ENCODE peak calls at places on chromosomes 3 and 15, in five cellular contexts. One of them, this sample, is unnamed.

GRCh38 chr3:23664459-23664858 is 141.3 kb upstream of the UBE2E1 start:
- DNase-seq in endothelial cell: no peak
- DNase-seq in SJSA1: peak; percentile 22
- DNase-seq in left ventricle myocardium superior: no peak
- DNase-seq in breast epithelium: no peak
- DNase-seq in this sample: no peak

GRCh38 chr3:56373386-56373785 is 94.9 kb downstream of the ERC2 start:
- DNase-seq in endothelial cell: no peak
- DNase-seq in breast epithelium: no peak
- DNase-seq in SJSA1: no peak
- DNase-seq in left ventricle myocardium superior: no peak
- DNase-seq in this sample: no peak

GRCh38 chr15:57562220-57562769 is 29.4 kb upstream of the MYZAP start:
- DNase-seq in SJSA1: no peak
- DNase-seq in left ventricle myocardium superior: peak; percentile 90
- DNase-seq in endothelial cell: no peak
- DNase-seq in breast epithelium: no peak
- DNase-seq in this sample: peak; percentile 85

GRCh38 chr3:139353920-139354556 is 10.2 kb downstream of the MRPS22 start:
- DNase-seq in left ventricle myocardium superior: no peak
- DNase-seq in breast epithelium: no peak
- DNase-seq in SJSA1: peak; percentile 16
- DNase-seq in endothelial cell: peak; percentile 53
- DNase-seq in this sample: no peak

GRCh38 chr15:61367953-61368352 is 138.9 kb upstream of the RORA start:
- DNase-seq in left ventricle myocardium superior: no peak
- DNase-seq in breast epithelium: no peak
- DNase-seq in SJSA1: no peak
- DNase-seq in endothelial cell: no peak
- DNase-seq in this sample: no peak

GRCh38 chr3:186971578-186971977 is 41.3 kb downstream of the ST6GAL1 start:
- DNase-seq in SJSA1: no peak
- DNase-seq in breast epithelium: no peak
- DNase-seq in endothelial cell: no peak
- DNase-seq in left ventricle myocardium superior: no peak
- DNase-seq in this sample: peak; percentile 84

GRCh38 chr3:189294649-189295048 is 122.9 kb downstream of the TPRG1 start:
- DNase-seq in endothelial cell: no peak
- DNase-seq in breast epithelium: no peak
- DNase-seq in SJSA1: no peak
- DNase-seq in left ventricle myocardium superior: no peak
- DNase-seq in this sample: no peak

GRCh38 chr3:46865034-46865507 is 1.8 kb upstream of the MYL3 start:
- DNase-seq in SJSA1: no peak
- DNase-seq in left ventricle myocardium superior: peak; percentile 80
- DNase-seq in breast epithelium: peak; percentile 79
- DNase-seq in endothelial cell: no peak
- DNase-seq in this sample: peak; percentile 92

GRCh38 chr15:78943692-78944091 is 1.2 kb downstream of the CTSH start:
- DNase-seq in left ventricle myocardium superior: no peak
- DNase-seq in endothelial cell: no peak
- DNase-seq in SJSA1: no peak
- DNase-seq in breast epithelium: no peak
- DNase-seq in this sample: no peak

GRCh38 chr3:172270767-172271166 is 177.5 kb downstream of the GHSR start:
- DNase-seq in endothelial cell: no peak
- DNase-seq in breast epithelium: no peak
- DNase-seq in left ventricle myocardium superior: no peak
- DNase-seq in SJSA1: no peak
- DNase-seq in this sample: no peak

GRCh38 chr3:45790611-45791010 is 5.7 kb downstream of the SLC6A20 start:
- DNase-seq in endothelial cell: no peak
- DNase-seq in left ventricle myocardium superior: no peak
- DNase-seq in SJSA1: no peak
- DNase-seq in breast epithelium: no peak
- DNase-seq in this sample: no peak

GRCh38 chr15:34439878-34440277 is 2.3 kb upstream of the GOLGA8A start:
- DNase-seq in left ventricle myocardium superior: no peak
- DNase-seq in endothelial cell: no peak
- DNase-seq in breast epithelium: no peak
- DNase-seq in SJSA1: no peak
- DNase-seq in this sample: no peak

GRCh38 chr3:66276705-66277274 is 56.0 kb downstream of the SLC25A26 start:
- DNase-seq in SJSA1: peak; percentile 36
- DNase-seq in left ventricle myocardium superior: no peak
- DNase-seq in endothelial cell: peak; percentile 68
- DNase-seq in breast epithelium: peak; percentile 41
- DNase-seq in this sample: peak; percentile 69

GRCh38 chr3:95097493-95097892 is 1034.6 kb downstream of the NSUN3 start:
- DNase-seq in breast epithelium: no peak
- DNase-seq in SJSA1: no peak
- DNase-seq in endothelial cell: no peak
- DNase-seq in left ventricle myocardium superior: no peak
- DNase-seq in this sample: no peak

GRCh38 chr15:57216288-57216687 is 160.0 kb upstream of the CGNL1 start:
- DNase-seq in endothelial cell: no peak
- DNase-seq in SJSA1: peak; percentile 52
- DNase-seq in breast epithelium: no peak
- DNase-seq in left ventricle myocardium superior: no peak
- DNase-seq in this sample: no peak

GRCh38 chr3:116280130-116280740 is 165.1 kb downstream of the LSAMP start:
- DNase-seq in SJSA1: no peak
- DNase-seq in left ventricle myocardium superior: no peak
- DNase-seq in breast epithelium: no peak
- DNase-seq in endothelial cell: no peak
- DNase-seq in this sample: no peak

GRCh38 chr15:66580643-66581042 is 14.8 kb upstream of the LCTL start:
- DNase-seq in SJSA1: peak; percentile 43
- DNase-seq in left ventricle myocardium superior: peak; percentile 60
- DNase-seq in breast epithelium: no peak
- DNase-seq in endothelial cell: no peak
- DNase-seq in this sample: no peak

GRCh38 chr15:29102911-29103824 is 166.5 kb downstream of the NSMCE3 start:
- DNase-seq in left ventricle myocardium superior: peak; percentile 64
- DNase-seq in breast epithelium: no peak
- DNase-seq in SJSA1: no peak
- DNase-seq in endothelial cell: peak; percentile 24
- DNase-seq in this sample: no peak

GRCh38 chr3:50321146-50321843 is 1.2 kb downstream of the HYAL2 start:
- DNase-seq in breast epithelium: peak; percentile 87
- DNase-seq in SJSA1: peak; percentile 97
- DNase-seq in endothelial cell: peak; percentile 75
- DNase-seq in left ventricle myocardium superior: peak; percentile 95
- DNase-seq in this sample: peak; percentile 97

GRCh38 chr3:11835028-11835639 is 11.6 kb downstream of the TAMM41 start:
- DNase-seq in breast epithelium: no peak
- DNase-seq in left ventricle myocardium superior: no peak
- DNase-seq in SJSA1: peak; percentile 20
- DNase-seq in endothelial cell: no peak
- DNase-seq in this sample: no peak

GRCh38 chr3:111594205-111594604 is 941 bp downstream of the ZBED2 start:
- DNase-seq in left ventricle myocardium superior: no peak
- DNase-seq in breast epithelium: no peak
- DNase-seq in SJSA1: peak; percentile 71
- DNase-seq in endothelial cell: no peak
- DNase-seq in this sample: no peak

GRCh38 chr3:31226331-31226730 is 306.4 kb upstream of the STT3B start:
- DNase-seq in left ventricle myocardium superior: no peak
- DNase-seq in breast epithelium: no peak
- DNase-seq in endothelial cell: no peak
- DNase-seq in SJSA1: no peak
- DNase-seq in this sample: no peak

GRCh38 chr3:128910006-128910405 is 30.6 kb downstream of the ACAD9 start:
- DNase-seq in breast epithelium: no peak
- DNase-seq in SJSA1: no peak
- DNase-seq in endothelial cell: no peak
- DNase-seq in left ventricle myocardium superior: no peak
- DNase-seq in this sample: no peak

GRCh38 chr3:21524113-21524512 is 226.9 kb downstream of the ZNF385D start:
- DNase-seq in left ventricle myocardium superior: no peak
- DNase-seq in breast epithelium: no peak
- DNase-seq in SJSA1: no peak
- DNase-seq in endothelial cell: no peak
- DNase-seq in this sample: no peak

GRCh38 chr3:105791919-105792786 is 76.7 kb downstream of the CBLB start:
- DNase-seq in endothelial cell: no peak
- DNase-seq in breast epithelium: peak; percentile 53
- DNase-seq in SJSA1: peak; percentile 6
- DNase-seq in left ventricle myocardium superior: peak; percentile 82
- DNase-seq in this sample: peak; percentile 87

GRCh38 chr3:117853923-117854322 is 1144.3 kb downstream of the TUSC7 start:
- DNase-seq in left ventricle myocardium superior: no peak
- DNase-seq in SJSA1: peak; percentile 30
- DNase-seq in breast epithelium: no peak
- DNase-seq in endothelial cell: no peak
- DNase-seq in this sample: no peak

This sample was measured in lower leg skin.